ENCODE peak calls at places on chromosomes 4 and X, in eight cellular contexts. I is thoracic aorta, Y is Calu3, B is pancreas, R is sigmoid colon, Q is hepatocyte, Z is foreskin fibroblast, H is Peyer's patch. N is an unnamed sample.

GRCh38 chr4:88522702-88523324 is 763 bp downstream of the PYURF start:
- DNase-seq in I (peak), Y (peak), B (peak), R (peak), Q (peak), Z (no peak), H (peak), N (peak)

GRCh38 chr4:20493761-20494353 is 206.4 kb upstream of the PACRGL start:
- DNase-seq in I (no peak), Y (no peak), B (no peak), R (no peak), Q (no peak), Z (peak), H (no peak), N (no peak)

GRCh38 chr4:16667464-16667863 is 231.0 kb downstream of the LDB2 start:
- DNase-seq in I (no peak), Y (no peak), B (no peak), R (no peak), Q (no peak), Z (peak), H (no peak), N (no peak)

GRCh38 chr4:177964693-177965168 is 522.5 kb upstream of the AGA start:
- DNase-seq in I (no peak), Y (no peak), B (no peak), R (no peak), Q (no peak), Z (no peak), H (no peak), N (no peak)

GRCh38 chr4:109945056-109945455 is 32.4 kb downstream of the EGF start:
- DNase-seq in I (no peak), Y (no peak), B (no peak), R (no peak), Q (no peak), Z (no peak), H (no peak), N (no peak)

GRCh38 chr4:186037692-186038658 is 31.0 kb upstream of the TLR3 start:
- DNase-seq in I (no peak), Y (peak), B (peak), R (peak), Q (peak), Z (peak), H (no peak), N (peak)

GRCh38 chr4:2977116-2978097 is 14.0 kb downstream of the GRK4 start:
- DNase-seq in I (no peak), Y (no peak), B (no peak), R (no peak), Q (peak), Z (peak), H (no peak), N (no peak)

GRCh38 chr4:74316397-74316796 is 8.1 kb downstream of the EPGN start:
- DNase-seq in I (no peak), Y (no peak), B (no peak), R (no peak), Q (no peak), Z (no peak), H (no peak), N (no peak)

GRCh38 chrX:19708683-19709082 is 178.7 kb downstream of the SH3KBP1 start:
- DNase-seq in I (no peak), Y (no peak), B (no peak), R (no peak), Q (no peak), Z (no peak), H (no peak), N (no peak)

GRCh38 chr4:150827226-150827625 is 187.9 kb downstream of the LRBA start:
- DNase-seq in I (no peak), Y (no peak), B (no peak), R (no peak), Q (no peak), Z (no peak), H (no peak), N (no peak)

GRCh38 chr4:150826302-150826701 is 188.8 kb downstream of the LRBA start:
- DNase-seq in I (no peak), Y (no peak), B (no peak), R (no peak), Q (peak), Z (no peak), H (no peak), N (no peak)

GRCh38 chr4:150822407-150822806 is 192.7 kb downstream of the LRBA start:
- DNase-seq in I (no peak), Y (no peak), B (no peak), R (no peak), Q (no peak), Z (no peak), H (no peak), N (no peak)

DNA sequence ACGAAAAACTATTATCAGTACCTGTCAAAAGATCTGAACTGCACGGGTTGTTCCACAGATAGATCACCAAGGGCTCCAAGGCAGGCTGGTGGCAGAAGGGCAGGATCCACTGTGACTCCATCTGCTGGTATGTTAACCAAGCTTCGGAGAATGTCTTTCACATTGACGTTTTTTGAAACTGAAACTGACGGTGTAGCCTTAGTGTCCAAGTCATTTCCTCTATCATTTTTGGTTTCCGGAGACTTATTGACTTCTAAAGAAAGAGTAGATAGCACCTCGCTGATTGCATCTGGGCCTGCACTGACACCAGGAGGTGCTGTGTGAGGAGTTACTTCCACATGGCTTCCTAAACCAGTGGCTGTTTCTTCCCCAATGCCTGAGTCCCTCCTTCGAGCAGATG is 186.9 kb downstream of the LRBA start:
- DNase-seq in I (no peak), Y (no peak), B (no peak), R (no peak), Q (no peak), Z (no peak), H (no peak), N (no peak)
- TF ChIP-seq CTCF in I (no peak), Y (no peak), B (no peak), R (no peak), Q (no peak), Z (no peak), H (no peak), N (no peak)

DNA sequence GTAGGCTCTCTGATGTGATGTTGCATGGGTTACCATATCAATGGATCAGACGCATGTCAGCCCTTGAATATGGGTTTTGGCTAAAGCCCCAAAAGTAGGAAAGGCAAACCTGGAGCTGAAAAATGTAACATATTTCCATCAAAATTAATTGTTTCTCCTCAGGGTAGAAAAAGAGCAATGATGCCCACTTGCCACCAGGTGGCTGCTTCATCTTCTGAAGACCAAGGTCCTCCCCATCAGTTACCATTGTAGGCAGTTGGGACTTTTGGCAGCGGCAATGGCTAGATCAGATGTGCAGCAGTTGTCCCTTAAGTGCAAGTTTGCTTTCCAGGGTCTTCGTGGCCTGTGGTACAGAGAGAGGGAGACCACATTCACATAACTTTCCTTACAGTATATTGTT is 118.2 kb downstream of the NAF1 start:
- DNase-seq in I (no peak), Y (peak), B (peak), R (no peak), Q (peak), Z (no peak), H (no peak), N (no peak)
- TF ChIP-seq CTCF in I (no peak), Y (no peak), B (no peak), R (no peak), Q (peak), Z (peak), H (no peak), N (peak)

GRCh38 chr4:105149771-105150170 is 3.1 kb downstream of the TET2 start:
- DNase-seq in I (no peak), Y (no peak), B (no peak), R (no peak), Q (peak), Z (no peak), H (no peak), N (no peak)

GRCh38 chr4:105147226-105148151 is 813 bp downstream of the TET2 start:
- DNase-seq in I (no peak), Y (peak), B (peak), R (peak), Q (peak), Z (peak), H (peak), N (peak)

GRCh38 chr4:105145059-105145912 is 1.4 kb upstream of the TET2 start:
- DNase-seq in I (no peak), Y (no peak), B (no peak), R (no peak), Q (peak), Z (peak), H (no peak), N (no peak)

GRCh38 chr4:105145913-105146285 is 777 bp upstream of the TET2 start:
- DNase-seq in I (no peak), Y (peak), B (peak), R (peak), Q (peak), Z (no peak), H (no peak), N (peak)

GRCh38 chr4:105146286-105147219 is at the start of gene TET2:
- DNase-seq in I (peak), Y (peak), B (peak), R (peak), Q (peak), Z (peak), H (peak), N (peak)
- TF ChIP-seq CTCF in I (peak), Y (no peak), B (no peak), R (peak), Q (no peak), Z (no peak), H (no peak), N (no peak)

GRCh38 chr4:6893449-6894085 is 16.1 kb upstream of the TBC1D14 start:
- DNase-seq in I (no peak), Y (no peak), B (no peak), R (peak), Q (peak), Z (no peak), H (peak), N (peak)
- TF ChIP-seq CTCF in I (no peak), Y (no peak), B (no peak), R (no peak), Q (no peak), Z (no peak), H (no peak), N (no peak)

DNA sequence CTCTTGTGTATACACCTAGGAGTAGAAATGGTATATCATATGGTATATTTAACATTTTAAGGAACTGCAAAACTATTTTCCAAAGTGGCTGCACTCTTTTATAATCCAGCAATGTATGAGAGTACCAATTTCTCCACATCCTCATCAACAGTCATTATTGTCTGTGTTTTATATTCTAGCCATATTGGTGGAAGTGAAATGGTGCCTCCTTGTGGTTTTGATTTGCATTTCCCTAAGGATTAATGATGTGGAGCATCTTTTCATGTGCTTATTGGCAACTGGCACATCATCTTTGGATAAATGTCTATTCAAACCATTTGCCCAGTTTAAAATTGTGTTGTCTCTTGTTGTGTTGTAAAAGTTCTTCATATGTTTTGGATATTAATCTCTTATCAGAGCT is 9.6 kb downstream of the BMP15 start:
- DNase-seq in I (no peak), Y (peak), B (no peak), R (no peak), Q (peak), Z (no peak), H (no peak), N (no peak)
- TF ChIP-seq CTCF in I (no peak), Y (no peak), B (no peak), R (no peak), Q (peak), Z (peak), H (no peak), N (peak)

GRCh38 chrX:5683996-5684395 is 544.7 kb downstream of the NLGN4X start:
- DNase-seq in I (no peak), Y (no peak), B (no peak), R (no peak), Q (no peak), Z (no peak), H (no peak), N (no peak)

DNA sequence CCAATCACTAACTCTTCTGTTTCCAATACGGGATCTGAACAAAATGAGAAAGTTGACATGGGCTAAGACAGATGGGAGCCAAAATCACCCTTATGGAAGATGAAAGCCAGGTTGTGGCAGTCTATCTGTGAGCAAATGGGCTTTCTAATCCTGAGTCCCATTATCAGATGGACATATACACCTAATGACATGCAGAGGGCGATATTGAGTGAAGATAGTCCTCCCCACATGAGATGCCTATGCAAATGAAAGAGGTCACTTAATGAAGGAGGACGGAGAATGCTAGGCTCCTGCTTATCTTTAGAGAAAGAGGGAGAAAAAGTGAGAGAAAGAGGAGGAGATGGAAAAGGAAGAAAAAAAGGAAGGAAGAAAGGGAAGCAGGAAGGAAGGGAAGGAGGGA is 547.5 kb downstream of the NLGN4X start:
- DNase-seq in I (no peak), Y (no peak), B (no peak), R (no peak), Q (peak), Z (no peak), H (no peak), N (no peak)
- TF ChIP-seq CTCF in I (no peak), Y (no peak), B (no peak), R (no peak), Q (peak), Z (peak), H (no peak), N (no peak)

GRCh38 chr4:71162386-71162785 is 168.9 kb downstream of the DCK start:
- DNase-seq in I (no peak), Y (no peak), B (no peak), R (no peak), Q (no peak), Z (no peak), H (no peak), N (no peak)
- TF ChIP-seq CTCF in I (no peak), Y (no peak), B (no peak), R (no peak), Q (no peak), Z (no peak), H (no peak), N (no peak)

DNA sequence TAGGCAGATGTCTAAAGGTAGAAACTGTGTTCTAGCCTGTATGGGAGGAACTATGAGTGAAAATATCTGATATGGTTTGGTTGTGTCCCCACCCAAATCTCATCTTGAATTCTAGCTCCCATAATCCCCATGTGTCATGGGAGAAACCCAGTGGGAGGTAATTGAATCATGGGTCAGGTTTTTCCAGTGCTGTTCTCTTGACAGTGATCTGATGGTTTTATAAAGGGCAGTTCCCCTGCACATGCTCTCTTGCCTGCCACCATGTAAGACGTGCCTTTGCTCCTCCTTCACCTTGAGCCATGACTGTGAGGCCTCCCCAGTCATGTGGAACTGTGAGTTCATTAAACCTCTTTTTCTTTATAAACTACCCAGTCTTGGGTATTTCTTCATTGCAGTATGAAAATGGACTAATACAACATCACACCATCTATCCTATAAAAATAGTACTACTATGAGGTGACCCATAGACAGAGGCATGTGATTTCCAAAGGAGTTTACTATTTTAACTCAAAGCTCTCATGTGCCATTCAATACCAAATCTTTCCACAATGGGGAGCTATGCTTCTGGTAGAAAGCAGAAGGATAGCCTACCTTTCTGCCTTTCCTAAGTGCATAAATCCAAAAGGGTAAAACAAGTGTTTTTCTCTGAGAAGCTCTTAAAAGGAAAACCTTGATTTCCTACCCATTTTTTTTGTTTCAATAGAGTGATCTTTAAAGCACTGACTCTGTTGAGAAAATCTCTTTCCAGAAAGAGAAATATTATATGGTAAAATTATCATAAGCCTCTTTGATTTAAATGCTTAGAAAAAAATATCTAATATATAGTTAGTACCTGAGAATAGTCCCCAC is 38.8 kb downstream of the SEC31A start:
- DNase-seq in I (no peak), Y (no peak), B (no peak), R (no peak), Q (peak), Z (peak), H (no peak), N (no peak)
- TF ChIP-seq CTCF in I (peak), Y (no peak), B (no peak), R (no peak), Q (peak), Z (peak), H (no peak), N (peak)